ENCODE peak calls at places on chromosomes 12 and 14, in five cellular contexts. V is GM23338, Y is hepatocyte, E is fibroblast of pulmonary artery, J is ovary. A is an unnamed sample.

GRCh38 chr14:73227812-73228781 is 9.2 kb upstream of the PAPLN start:
- DNase-seq in E (peak), Y (peak), J (peak), V (peak), A (peak)

GRCh38 chr14:59582845-59583509 is 6.4 kb upstream of the CCDC175 start:
- DNase-seq in E (no peak), Y (no peak), V (peak), J (no peak), A (peak)

GRCh38 chr12:127282786-127283565 is 984.0 kb upstream of the TMEM132C start:
- DNase-seq in E (no peak), J (no peak), Y (no peak), V (no peak), A (peak)

GRCh38 chr12:69007166-69007857 is 74.3 kb upstream of the CPM start:
- DNase-seq in E (peak), Y (peak), V (peak), J (no peak), A (peak)

GRCh38 chr12:26803552-26803951 is 29.4 kb downstream of the ITPR2 start:
- DNase-seq in Y (no peak), E (peak), V (no peak), J (no peak), A (no peak)

GRCh38 chr12:116140559-116140958 is 136.9 kb downstream of the MED13L start:
- DNase-seq in V (no peak), Y (no peak), J (no peak), E (no peak), A (no peak)

GRCh38 chr12:87704374-87704773 is 324.8 kb downstream of the C12orf50 start:
- DNase-seq in J (no peak), V (no peak), Y (no peak), E (no peak), A (no peak)

GRCh38 chr12:94553130-94553519 is 93.5 kb upstream of the CEP83 start:
- DNase-seq in V (no peak), J (peak), E (peak), Y (no peak), A (no peak)

GRCh38 chr12:106794369-106794768 is 19.9 kb downstream of the RIC8B start:
- DNase-seq in J (no peak), E (no peak), Y (no peak), V (no peak), A (no peak)

GRCh38 chr14:50967104-50967503 is 22.8 kb upstream of the PYGL start:
- DNase-seq in Y (no peak), E (no peak), J (no peak), V (no peak), A (no peak)

GRCh38 chr14:46988312-46988711 is 336.7 kb upstream of the RPL10L start:
- DNase-seq in V (no peak), J (no peak), Y (no peak), E (no peak), A (no peak)

GRCh38 chr12:96658075-96658474 is 168.7 kb downstream of the CFAP54 start:
- DNase-seq in J (no peak), E (no peak), V (no peak), Y (no peak), A (no peak)
- TF ChIP-seq CTCF in J (no peak), E (no peak), V (no peak), Y (no peak), A (no peak)

GRCh38 chr14:93207468-93208308 is 632 bp downstream of the UBR7 start:
- DNase-seq in Y (peak), J (no peak), E (peak), V (peak), A (peak)
- TF ChIP-seq CTCF in Y (peak), J (no peak), E (peak), V (peak), A (peak)

GRCh38 chr14:22420598-22421186 is 168.3 kb downstream of the DAD1 start:
- DNase-seq in E (peak), V (no peak), J (no peak), Y (no peak), A (peak)
- TF ChIP-seq CTCF in E (peak), V (peak), J (no peak), Y (no peak), A (peak)

DNA sequence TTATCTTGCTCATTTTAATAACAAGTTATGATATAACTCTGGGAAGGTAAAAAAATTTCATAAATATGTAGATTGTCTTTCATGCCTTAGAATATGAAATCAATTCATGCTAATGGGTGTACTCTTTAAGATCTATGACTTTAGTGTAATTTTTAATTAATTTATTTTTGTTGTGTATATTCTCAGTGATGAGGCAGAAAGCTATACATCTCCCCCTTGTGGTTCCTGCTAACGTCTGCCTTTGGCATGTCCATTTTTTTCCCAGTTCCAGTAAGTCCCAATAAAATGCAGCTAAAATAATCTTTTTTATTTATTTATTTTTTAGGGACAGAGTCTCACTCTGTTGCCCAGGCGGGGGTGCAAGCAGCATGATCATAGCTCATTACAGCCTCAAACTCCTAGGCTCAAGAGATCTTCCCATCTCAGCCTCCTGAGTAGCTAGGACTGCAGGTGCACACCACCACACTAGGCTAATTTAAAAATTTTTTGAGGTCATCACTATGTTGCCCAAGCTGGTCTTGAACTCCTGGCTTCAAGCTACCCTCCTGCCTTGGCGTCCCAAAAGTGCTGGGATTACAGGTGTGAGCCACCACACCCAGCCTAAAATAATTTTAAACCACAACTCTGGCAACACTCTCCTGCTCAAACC is 3.3 kb upstream of the CHURC1 start:
- DNase-seq in J (no peak), V (peak), E (peak), Y (peak), A (peak)
- TF ChIP-seq CTCF in J (no peak), V (peak), E (peak), Y (peak), A (peak)

DNA sequence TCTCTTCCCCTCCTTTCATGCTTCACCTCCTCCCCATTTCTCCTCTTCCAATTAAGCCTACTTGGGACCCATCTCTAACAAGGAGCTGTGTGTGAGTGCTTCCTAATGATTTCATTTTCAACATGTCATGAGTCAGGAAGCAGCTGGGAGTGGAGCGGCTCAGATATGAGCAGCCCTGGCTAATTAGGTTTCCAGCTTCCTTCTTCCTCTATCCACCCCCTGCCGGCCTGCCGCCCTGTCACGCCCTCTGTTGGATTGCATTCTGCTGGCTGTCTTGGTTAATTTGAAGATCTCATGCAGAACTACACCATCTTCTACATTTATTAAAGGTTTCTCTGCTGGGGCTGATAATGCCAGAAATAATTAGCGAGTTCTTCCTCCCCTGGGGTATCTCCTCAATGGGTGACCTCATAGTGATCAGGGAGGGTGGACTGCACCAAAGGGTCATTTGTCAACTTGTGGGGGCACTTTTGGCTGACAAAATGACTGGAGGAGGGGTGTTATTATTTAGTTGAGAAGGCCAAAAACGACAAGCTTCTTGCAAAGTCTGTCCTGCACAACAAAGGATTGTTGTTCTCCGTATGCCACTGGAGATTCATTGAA is 300.9 kb upstream of the SRRM4 start:
- DNase-seq in V (peak), J (no peak), E (no peak), Y (no peak), A (peak)
- TF ChIP-seq CTCF in V (peak), J (no peak), E (no peak), Y (no peak), A (no peak)